ENCODE peak calls at places on chromosomes 2 and 18, in eight cellular contexts. B is GM13977, G is WERI-Rb-1, W is left cardiac atrium, A is neuronal stem cell, Z is ELF-1, H is GM23248, T is stomach. V is an unnamed sample.

GRCh38 chr2:27723372-27724144 is 48.0 kb upstream of the MRPL33 start:
- DNase-seq in Z (peak; percentile 73), W (peak; percentile 75), B (peak; percentile 56), H (peak; percentile 91), T (peak; percentile 79), G (peak; percentile 83), A (peak; percentile 57), V (no peak)

GRCh38 chr2:78999410-78999809 is 26.1 kb upstream of the REG3G start:
- DNase-seq in W (no peak), G (no peak), B (no peak), H (peak; percentile 35), A (no peak), Z (no peak), T (no peak), V (no peak)

GRCh38 chr2:33442528-33443069 is 33.9 kb upstream of the RASGRP3 start:
- DNase-seq in T (no peak), Z (no peak), A (no peak), H (peak; percentile 53), B (no peak), W (no peak), G (no peak), V (no peak)

GRCh38 chr2:212021947-212022346 is 516.7 kb downstream of the ERBB4 start:
- DNase-seq in T (no peak), G (no peak), A (no peak), B (no peak), Z (no peak), H (peak; percentile 41), W (no peak), V (no peak)

GRCh38 chr2:101699191-101699938 is 1.9 kb downstream of the MAP4K4 start:
- DNase-seq in A (no peak), B (no peak), H (peak; percentile 55), Z (no peak), T (no peak), G (no peak), W (no peak), V (no peak)

GRCh38 chr2:239519081-239519920 is 118.5 kb upstream of the HDAC4 start:
- DNase-seq in Z (peak; percentile 24), G (no peak), A (no peak), T (no peak), H (no peak), B (no peak), W (peak; percentile 50), V (peak; percentile 18)

GRCh38 chr18:63346031-63346430 is 21.0 kb downstream of the KDSR start:
- DNase-seq in A (no peak), G (no peak), T (no peak), Z (no peak), B (no peak), W (peak; percentile 63), H (peak; percentile 64), V (no peak)

GRCh38 chr2:191515536-191515935 is 162.4 kb upstream of the NABP1 start:
- DNase-seq in G (no peak), Z (no peak), T (no peak), H (peak; percentile 10), A (no peak), W (no peak), B (no peak), V (no peak)

GRCh38 chr2:20621366-20622295 is 29.3 kb downstream of the HS1BP3 start:
- DNase-seq in H (no peak), G (peak; percentile 64), W (peak; percentile 18), T (peak; percentile 20), A (no peak), B (no peak), Z (no peak), V (no peak)

GRCh38 chr2:218877891-218878290 is 2.8 kb upstream of the WNT10A start:
- DNase-seq in B (no peak), T (no peak), H (no peak), W (no peak), Z (no peak), G (no peak), A (no peak), V (no peak)

GRCh38 chr2:237128026-237128703 is 42.5 kb downstream of the COPS8 start:
- DNase-seq in H (peak; percentile 99), Z (peak; percentile 83), A (peak; percentile 31), B (no peak), T (peak; percentile 77), G (no peak), W (peak; percentile 91), V (no peak)

GRCh38 chr18:73535189-73535588 is 612.4 kb downstream of the FBXO15 start:
- DNase-seq in B (no peak), A (no peak), Z (no peak), T (no peak), W (no peak), G (no peak), H (no peak), V (no peak)

GRCh38 chr18:74457743-74458465 is 796 bp upstream of the DIPK1C start:
- DNase-seq in G (no peak), T (no peak), Z (no peak), B (no peak), H (no peak), A (no peak), W (no peak), V (no peak)

GRCh38 chr2:44937688-44938240 is 3.7 kb upstream of the SIX3 start:
- DNase-seq in A (peak; percentile 86), W (no peak), H (peak; percentile 31), T (no peak), G (peak; percentile 97), Z (peak; percentile 58), B (no peak), V (no peak)

GRCh38 chr2:24620936-24621335 is 129.9 kb downstream of the NCOA1 start:
- DNase-seq in T (no peak), W (no peak), H (no peak), A (no peak), G (no peak), B (no peak), Z (no peak), V (no peak)

GRCh38 chr2:123513351-123513750 is 511.7 kb upstream of the CNTNAP5 start:
- DNase-seq in T (no peak), G (no peak), B (no peak), A (no peak), H (no peak), W (no peak), Z (no peak), V (no peak)

GRCh38 chr18:38750786-38751185 is 1185.2 kb upstream of the CELF4 start:
- DNase-seq in A (no peak), B (no peak), G (no peak), H (no peak), Z (no peak), W (no peak), T (no peak), V (no peak)

GRCh38 chr2:197614532-197614931 is 60.9 kb downstream of the RFTN2 start:
- DNase-seq in W (no peak), G (no peak), B (no peak), H (no peak), T (no peak), A (no peak), Z (no peak), V (no peak)

GRCh38 chr2:217851191-217852020 is 151.4 kb downstream of the TNS1 start:
- DNase-seq in A (no peak), H (peak; percentile 76), G (no peak), Z (no peak), B (no peak), W (peak; percentile 56), T (no peak), V (no peak)

GRCh38 chr2:177467646-177468045 is 75.1 kb downstream of the AGPS start:
- DNase-seq in W (no peak), A (no peak), T (no peak), Z (no peak), G (no peak), H (peak; percentile 84), B (no peak), V (no peak)

GRCh38 chr18:49459404-49460171 is 857 bp downstream of the DYM start:
- DNase-seq in G (peak; percentile 30), W (no peak), A (no peak), T (no peak), Z (no peak), B (peak; percentile 32), H (peak; percentile 71), V (peak; percentile 28)

GRCh38 chr2:100494712-100495111 is 24.4 kb downstream of the NMS start:
- DNase-seq in B (no peak), H (no peak), G (no peak), W (no peak), Z (no peak), T (no peak), A (no peak), V (no peak)

GRCh38 chr18:27662537-27662936 is 477.4 kb upstream of the CHST9 start:
- DNase-seq in A (no peak), B (no peak), W (no peak), T (no peak), G (no peak), Z (no peak), H (no peak), V (no peak)

GRCh38 chr2:95376311-95377215 is 25.9 kb upstream of the FAHD2A start:
- DNase-seq in A (no peak), T (no peak), H (no peak), B (no peak), G (no peak), W (no peak), Z (no peak), V (no peak)